ENCODE peak calls at places on chromosome 21, in six cellular contexts. P, F, I, D, J and L are unnamed samples.

GRCh38 chr21:43928726-43929125 is 63.7 kb downstream of the AGPAT3 start:
- DNase-seq in I (no peak), D (no peak), F (no peak), J (no peak), P (no peak), L (no peak)

GRCh38 chr21:44304846-44305245 is 5.0 kb downstream of the PFKL start:
- DNase-seq in J (peak), F (peak), I (no peak), P (no peak), D (no peak), L (no peak)

GRCh38 chr21:44902268-44903053 is 18.2 kb downstream of the ITGB2 start:
- DNase-seq in F (no peak), P (no peak), J (no peak), I (no peak), D (no peak), L (no peak)

GRCh38 chr21:37742532-37742931 is 173.7 kb downstream of the KCNJ6 start:
- DNase-seq in D (no peak), I (no peak), P (no peak), F (peak), J (peak), L (no peak)

GRCh38 chr21:45768011-45768740 is 124.7 kb downstream of the PCBP3 start:
- DNase-seq in F (no peak), I (no peak), J (peak), P (no peak), D (no peak), L (peak)

GRCh38 chr21:35743571-35743970 is 316.8 kb downstream of the SETD4 start:
- DNase-seq in D (no peak), I (no peak), F (peak), J (no peak), P (peak), L (no peak)

GRCh38 chr21:46459356-46460112 is 843 bp downstream of the DIP2A start:
- DNase-seq in I (no peak), D (no peak), F (peak), J (peak), P (no peak), L (peak)

GRCh38 chr21:41133896-41134522 is 34.0 kb upstream of the BACE2 start:
- DNase-seq in P (no peak), J (peak), D (no peak), F (peak), I (no peak), L (no peak)

GRCh38 chr21:31261759-31262158 is 82.3 kb downstream of the TIAM1 start:
- DNase-seq in F (no peak), D (no peak), P (no peak), I (no peak), J (no peak), L (no peak)

GRCh38 chr21:44875341-44875740 is 1.9 kb upstream of the PTTG1IP start:
- DNase-seq in J (peak), I (no peak), F (peak), P (no peak), D (no peak), L (no peak)

GRCh38 chr21:43361493-43362296 is 65.2 kb downstream of the SIK1 start:
- DNase-seq in D (no peak), I (peak), P (peak), J (no peak), F (peak), L (peak)

GRCh38 chr21:42841156-42841915 is 38.0 kb downstream of the WDR4 start:
- DNase-seq in D (peak), P (no peak), F (no peak), J (no peak), I (no peak), L (peak)

GRCh38 chr21:32520885-32521735 is 64.2 kb downstream of the TCP10L start:
- DNase-seq in J (peak), D (peak), P (peak), I (no peak), F (peak), L (peak)

GRCh38 chr21:15841856-15842564 is 112.2 kb downstream of the USP25 start:
- DNase-seq in D (no peak), J (peak), P (peak), F (peak), I (no peak), L (no peak)

GRCh38 chr21:39313042-39313456 is 383 bp downstream of the BRWD1 start:
- DNase-seq in J (no peak), F (no peak), P (no peak), D (no peak), I (no peak), L (peak)

GRCh38 chr21:39315603-39316002 is 2.2 kb upstream of the BRWD1 start:
- DNase-seq in D (no peak), J (no peak), I (no peak), F (no peak), P (no peak), L (no peak)

GRCh38 chr21:39312112-39313041 is 1.1 kb downstream of the BRWD1 start:
- DNase-seq in D (peak), J (peak), I (peak), F (peak), P (peak), L (peak)

GRCh38 chr21:39314155-39315027 is 959 bp upstream of the BRWD1 start:
- DNase-seq in I (peak), D (no peak), P (no peak), J (peak), F (peak), L (peak)

GRCh38 chr21:39313457-39314154 is at the start of gene BRWD1:
- DNase-seq in I (peak), D (peak), J (peak), P (peak), F (peak), L (peak)
- TF ChIP-seq CTCF in I (peak), D (no peak), J (no peak), P (no peak), F (peak), L (peak)

GRCh38 chr21:26169611-26170470 is 729 bp downstream of the APP start:
- DNase-seq in P (no peak), D (no peak), I (no peak), J (peak), F (no peak), L (peak)
- TF ChIP-seq CTCF in P (no peak), D (no peak), I (no peak), J (no peak), F (no peak), L (no peak)

GRCh38 chr21:28016571-28016970 is 976.1 kb downstream of the LTN1 start:
- DNase-seq in I (no peak), P (no peak), J (peak), F (no peak), D (no peak), L (no peak)

GRCh38 chr21:28018213-28018612 is 974.5 kb downstream of the LTN1 start:
- DNase-seq in F (no peak), D (no peak), P (no peak), J (no peak), I (no peak), L (no peak)

GRCh38 chr21:28018741-28019669 is 973.7 kb downstream of the LTN1 start:
- DNase-seq in F (no peak), J (no peak), D (no peak), P (no peak), I (no peak), L (no peak)
- TF ChIP-seq CTCF in F (no peak), J (peak), D (no peak), P (no peak), I (no peak), L (no peak)

GRCh38 chr21:14070049-14070893 is 140.5 kb downstream of the LIPI start:
- DNase-seq in I (no peak), D (no peak), P (no peak), J (no peak), F (no peak), L (no peak)
- TF ChIP-seq CTCF in I (no peak), D (no peak), P (no peak), J (no peak), F (no peak), L (no peak)

GRCh38 chr21:27477321-27477720 is 510.4 kb upstream of the ADAMTS5 start:
- DNase-seq in F (no peak), I (no peak), D (no peak), J (peak), P (no peak), L (no peak)

GRCh38 chr21:27480841-27481261 is 514.0 kb upstream of the ADAMTS5 start:
- DNase-seq in P (no peak), D (no peak), J (peak), F (peak), I (no peak), L (no peak)

GRCh38 chr21:27475363-27475955 is 508.6 kb upstream of the ADAMTS5 start:
- DNase-seq in J (no peak), D (no peak), P (no peak), F (no peak), I (no peak), L (no peak)

DNA sequence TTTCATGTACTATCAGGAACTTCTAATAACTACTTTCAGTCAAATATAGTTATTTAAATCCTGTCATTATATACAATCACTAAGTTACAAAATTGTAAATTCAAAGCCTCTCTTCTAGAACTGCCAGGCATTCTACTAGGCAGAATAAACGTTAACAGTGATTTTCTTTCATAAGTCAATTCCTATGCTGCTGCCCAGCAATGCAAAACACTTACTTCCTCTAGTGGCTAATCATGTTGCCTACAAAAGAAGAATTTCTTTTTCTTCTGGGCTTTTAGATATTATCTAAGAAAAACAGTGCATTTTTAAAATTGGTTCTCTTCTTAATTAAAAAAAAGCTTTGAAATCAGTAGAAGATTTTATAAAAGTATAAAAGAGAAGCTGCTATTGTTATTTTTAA is 509.8 kb upstream of the ADAMTS5 start:
- DNase-seq in F (no peak), D (no peak), P (peak), J (peak), I (no peak), L (no peak)
- TF ChIP-seq CTCF in F (no peak), D (no peak), P (peak), J (peak), I (no peak), L (no peak)